ENCODE peak calls at places on chromosomes 7 and 10, in seven cellular contexts. X is left colon, F is NCI-H2081 treated with DMSO at 0.1 percent for 48 hours, E is DMS53, D is iris pigment epithelial cell, B is posterior cingulate gyrus, Y is NCI-H748 treated with DMSO at 0.1 percent for 48 hours. C is an unnamed sample.

GRCh38 chr10:34677591-34677990 is 137.5 kb downstream of the PARD3 start:
- DNase-seq in X (no peak), F (no peak), E (no peak), D (no peak), B (no peak), Y (no peak), C (no peak)

GRCh38 chr7:134684165-134684564 is 37.5 kb downstream of the BPGM start:
- DNase-seq in X (no peak), F (no peak), E (no peak), D (no peak), B (no peak), Y (no peak), C (no peak)

GRCh38 chr7:141754939-141755338 is 9.0 kb upstream of the TAS2R3 start:
- DNase-seq in X (no peak), F (no peak), E (peak), D (peak), B (no peak), Y (peak), C (peak)

GRCh38 chr10:97062484-97062883 is 123.3 kb downstream of the SLIT1 start:
- DNase-seq in X (no peak), F (no peak), E (no peak), D (no peak), B (no peak), Y (no peak), C (no peak)

GRCh38 chr10:15775513-15775912 is 55.8 kb upstream of the ITGA8 start:
- DNase-seq in X (no peak), F (no peak), E (no peak), D (peak), B (no peak), Y (no peak), C (no peak)

GRCh38 chr7:130961128-130961601 is 227.2 kb upstream of the KLF14 start:
- DNase-seq in X (no peak), F (no peak), E (no peak), D (peak), B (no peak), Y (no peak), C (peak)

GRCh38 chr10:83539528-83540308 is 599.6 kb upstream of the GHITM start:
- DNase-seq in X (peak), F (no peak), E (peak), D (no peak), B (peak), Y (no peak), C (no peak)

GRCh38 chr7:117997862-117998825 is 124.9 kb upstream of the CTTNBP2 start:
- DNase-seq in X (no peak), F (no peak), E (peak), D (peak), B (no peak), Y (no peak), C (no peak)

GRCh38 chr10:100265821-100266485 is 1.5 kb downstream of the CWF19L1 start:
- DNase-seq in X (no peak), F (no peak), E (no peak), D (no peak), B (no peak), Y (no peak), C (no peak)

GRCh38 chr7:43764039-43764789 is 5.7 kb downstream of the BLVRA start:
- DNase-seq in X (no peak), F (no peak), E (peak), D (peak), B (no peak), Y (no peak), C (no peak)

GRCh38 chr10:6239213-6239991 is 36.7 kb downstream of the PFKFB3 start:
- DNase-seq in X (peak), F (no peak), E (peak), D (peak), B (no peak), Y (no peak), C (peak)

GRCh38 chr10:122301055-122301810 is 30.1 kb downstream of the BTBD16 start:
- DNase-seq in X (no peak), F (no peak), E (peak), D (peak), B (no peak), Y (no peak), C (peak)

GRCh38 chr10:132677905-132678298 is 108.0 kb downstream of the NKX6-2 start:
- DNase-seq in X (peak), F (no peak), E (no peak), D (no peak), B (no peak), Y (no peak), C (no peak)